ENCODE peak calls at places on chromosomes 1 and 21, in six cellular contexts. One of them, this sample, is unnamed.

GRCh38 chr21:42080788-42081083 is 9.6 kb downstream of the UMODL1 start:
- DNase-seq in HL-60: peak
- DNase-seq in AG04450: peak
- DNase-seq in fibroblast of gingiva: peak
- DNase-seq in esophagus squamous epithelium: no peak
- DNase-seq in NCI-H2171: no peak
- DNase-seq in this sample: peak

GRCh38 chr1:2602311-2602835 is 15.8 kb downstream of the PRXL2B start:
- DNase-seq in NCI-H2171: no peak
- DNase-seq in fibroblast of gingiva: no peak
- DNase-seq in AG04450: no peak
- DNase-seq in HL-60: no peak
- DNase-seq in esophagus squamous epithelium: no peak
- DNase-seq in this sample: no peak

GRCh38 chr1:94937820-94938219 is 10.9 kb upstream of the CNN3 start:
- DNase-seq in fibroblast of gingiva: no peak
- DNase-seq in AG04450: no peak
- DNase-seq in NCI-H2171: no peak
- DNase-seq in HL-60: no peak
- DNase-seq in esophagus squamous epithelium: no peak
- DNase-seq in this sample: no peak

GRCh38 chr21:15667010-15667409 is 62.8 kb upstream of the USP25 start:
- DNase-seq in esophagus squamous epithelium: no peak
- DNase-seq in NCI-H2171: no peak
- DNase-seq in AG04450: no peak
- DNase-seq in fibroblast of gingiva: peak
- DNase-seq in HL-60: no peak
- DNase-seq in this sample: no peak

GRCh38 chr1:101130673-101131072 is 105.1 kb upstream of the DPH5 start:
- DNase-seq in fibroblast of gingiva: no peak
- DNase-seq in AG04450: no peak
- DNase-seq in NCI-H2171: no peak
- DNase-seq in HL-60: no peak
- DNase-seq in esophagus squamous epithelium: no peak
- DNase-seq in this sample: no peak

GRCh38 chr1:150560986-150561829 is 12.0 kb downstream of the ADAMTSL4 start:
- DNase-seq in HL-60: peak
- DNase-seq in AG04450: peak
- DNase-seq in esophagus squamous epithelium: peak
- DNase-seq in fibroblast of gingiva: peak
- DNase-seq in NCI-H2171: peak
- DNase-seq in this sample: peak

GRCh38 chr1:115874929-115875328 is 34.0 kb upstream of the NHLH2 start:
- DNase-seq in esophagus squamous epithelium: no peak
- DNase-seq in NCI-H2171: no peak
- DNase-seq in fibroblast of gingiva: no peak
- DNase-seq in HL-60: no peak
- DNase-seq in AG04450: no peak
- DNase-seq in this sample: no peak

GRCh38 chr1:39733161-39733560 is 5.5 kb upstream of the PPIE start:
- DNase-seq in fibroblast of gingiva: no peak
- DNase-seq in HL-60: no peak
- DNase-seq in esophagus squamous epithelium: no peak
- DNase-seq in AG04450: no peak
- DNase-seq in NCI-H2171: no peak
- DNase-seq in this sample: peak

GRCh38 chr1:21900766-21901472 is 36.2 kb downstream of the HSPG2 start:
- DNase-seq in AG04450: no peak
- DNase-seq in HL-60: no peak
- DNase-seq in fibroblast of gingiva: no peak
- DNase-seq in esophagus squamous epithelium: no peak
- DNase-seq in NCI-H2171: no peak
- DNase-seq in this sample: no peak

GRCh38 chr1:72547412-72547811 is 265.1 kb upstream of the NEGR1 start:
- DNase-seq in esophagus squamous epithelium: no peak
- DNase-seq in AG04450: no peak
- DNase-seq in HL-60: no peak
- DNase-seq in NCI-H2171: no peak
- DNase-seq in fibroblast of gingiva: peak
- DNase-seq in this sample: no peak

GRCh38 chr21:31929548-31929947 is 56.7 kb downstream of the HUNK start:
- DNase-seq in fibroblast of gingiva: no peak
- DNase-seq in AG04450: no peak
- DNase-seq in esophagus squamous epithelium: no peak
- DNase-seq in NCI-H2171: no peak
- DNase-seq in HL-60: no peak
- DNase-seq in this sample: no peak

GRCh38 chr1:96721382-96722160 is at the start of gene PTBP2:
- DNase-seq in esophagus squamous epithelium: peak
- DNase-seq in fibroblast of gingiva: peak
- DNase-seq in NCI-H2171: peak
- DNase-seq in HL-60: peak
- DNase-seq in AG04450: peak
- DNase-seq in this sample: peak

GRCh38 chr1:161021168-161021958 is 411 bp upstream of the F11R start:
- DNase-seq in esophagus squamous epithelium: peak
- DNase-seq in HL-60: peak
- DNase-seq in fibroblast of gingiva: no peak
- DNase-seq in NCI-H2171: peak
- DNase-seq in AG04450: no peak
- DNase-seq in this sample: peak

This sample was measured in dorsolateral prefrontal cortex.